ENCODE peak calls at places on chromosomes 16 and 17, in five cellular contexts. F is naive thymus-derived CD4-positive, alpha-beta T cell; S is DND-41; M is aorta; D is effector memory CD4-positive, alpha-beta T cell. E is an unnamed sample.

GRCh38 chr16:27230562-27230991 is 27.3 kb downstream of the KDM8 start:
- DNase-seq in M (peak; percentile 64), S (peak; percentile 28), F (peak; percentile 74), D (peak; percentile 54), E (peak; percentile 82)

GRCh38 chr17:46795379-46795952 is 23.0 kb downstream of the WNT3 start:
- DNase-seq in F (no peak), S (no peak), M (no peak), D (no peak), E (no peak)

GRCh38 chr17:18261146-18261515 is 669 bp downstream of the MIEF2 start:
- DNase-seq in S (no peak), D (peak; percentile 8), F (no peak), M (peak; percentile 90), E (no peak)

GRCh38 chr16:51150894-51151320 is at the start of gene SALL1:
- DNase-seq in M (no peak), S (no peak), F (no peak), D (no peak), E (no peak)

GRCh38 chr17:47807421-47807820 is 14.2 kb downstream of the OSBPL7 start:
- DNase-seq in F (no peak), M (no peak), D (no peak), S (no peak), E (no peak)

GRCh38 chr16:15536813-15537212 is 102.4 kb downstream of the BMERB1 start:
- DNase-seq in D (no peak), S (no peak), F (no peak), M (no peak), E (no peak)

GRCh38 chr17:48215583-48216139 is 108.1 kb downstream of the SNX11 start:
- DNase-seq in S (no peak), M (no peak), D (no peak), F (no peak), E (no peak)

GRCh38 chr16:46688101-46688656 is 799 bp downstream of the VPS35 start:
- DNase-seq in M (no peak), F (no peak), S (no peak), D (no peak), E (no peak)

GRCh38 chr16:87133966-87134945 is 182.9 kb downstream of the C16orf95 start:
- DNase-seq in S (no peak), D (no peak), F (no peak), M (peak; percentile 57), E (no peak)

GRCh38 chr17:69048634-69049033 is 12.1 kb downstream of the ABCA9 start:
- DNase-seq in D (no peak), F (no peak), S (no peak), M (no peak), E (no peak)

GRCh38 chr17:2854662-2855061 is 58.4 kb downstream of the RAP1GAP2 start:
- DNase-seq in F (no peak), S (no peak), M (no peak), D (no peak), E (no peak)

GRCh38 chr17:52790359-52790955 is 631.9 kb upstream of the CA10 start:
- DNase-seq in D (no peak), F (no peak), S (no peak), M (no peak), E (no peak)

GRCh38 chr17:83055911-83056582 is 23.4 kb upstream of the METRNL start:
- DNase-seq in M (peak; percentile 83), D (no peak), S (no peak), F (peak; percentile 1), E (no peak)

GRCh38 chr17:36470499-36470898 is 16.0 kb upstream of the ZNHIT3 start:
- DNase-seq in D (no peak), S (no peak), M (no peak), F (no peak), E (no peak)

GRCh38 chr17:38451030-38451839 is 23.0 kb downstream of the ARHGAP23 start:
- DNase-seq in F (no peak), M (peak; percentile 85), D (no peak), S (peak; percentile 13), E (no peak)

GRCh38 chr17:55212880-55213279 is 51.9 kb upstream of the HLF start:
- DNase-seq in S (no peak), M (no peak), F (no peak), D (no peak), E (no peak)

GRCh38 chr17:55295411-55296170 is 30.8 kb downstream of the HLF start:
- DNase-seq in M (no peak), S (peak; percentile 65), F (peak; percentile 9), D (peak; percentile 29), E (peak; percentile 64)

GRCh38 chr17:32303861-32304288 is 38.1 kb downstream of the C17orf75 start:
- DNase-seq in M (no peak), S (no peak), D (no peak), F (no peak), E (no peak)

GRCh38 chr17:70184770-70185169 is 15.4 kb downstream of the KCNJ2 start:
- DNase-seq in S (no peak), F (no peak), M (no peak), D (no peak), E (no peak)

GRCh38 chr17:37322106-37322505 is 53.7 kb upstream of the C17orf78 start:
- DNase-seq in F (no peak), S (no peak), D (no peak), M (no peak), E (no peak)

GRCh38 chr16:49881890-49882289 is 26.0 kb upstream of the ZNF423 start:
- DNase-seq in F (no peak), S (no peak), D (no peak), M (no peak), E (no peak)

GRCh38 chr16:49875812-49876715 is 20.2 kb upstream of the ZNF423 start:
- DNase-seq in F (no peak), D (no peak), S (no peak), M (no peak), E (no peak)

GRCh38 chr16:49874613-49875237 is 18.8 kb upstream of the ZNF423 start:
- DNase-seq in D (no peak), F (no peak), M (no peak), S (no peak), E (no peak)

DNA sequence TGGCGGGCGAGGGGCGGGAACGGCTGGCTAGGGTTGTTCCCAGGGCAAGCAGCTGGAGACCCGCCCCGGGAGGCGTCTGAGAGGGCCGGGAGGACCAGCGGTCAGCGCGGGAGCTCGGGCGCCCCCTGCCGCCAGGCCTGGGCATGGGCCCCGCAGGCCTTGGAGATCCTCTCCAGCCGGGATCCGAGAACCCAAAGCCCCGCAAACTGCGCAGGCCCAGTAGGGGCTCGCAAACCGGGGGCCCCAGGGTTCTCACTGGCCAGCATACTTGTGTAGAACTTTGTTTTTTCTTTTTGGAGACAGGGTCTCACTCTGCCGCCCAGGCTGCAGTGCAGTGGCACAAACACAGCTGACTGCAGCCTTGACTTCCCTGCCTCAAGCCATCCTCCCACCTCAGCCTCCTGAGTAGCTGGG is 20.8 kb upstream of the ZNF423 start:
- DNase-seq in S (no peak), M (peak; percentile 92), F (no peak), D (no peak), E (no peak)
- H3K4me3 ChIP-seq in S (no peak overlapping the region), M (no peak overlapping the region), F (no peak overlapping the region), D (no peak overlapping the region), E (no peak overlapping the region)

DNA sequence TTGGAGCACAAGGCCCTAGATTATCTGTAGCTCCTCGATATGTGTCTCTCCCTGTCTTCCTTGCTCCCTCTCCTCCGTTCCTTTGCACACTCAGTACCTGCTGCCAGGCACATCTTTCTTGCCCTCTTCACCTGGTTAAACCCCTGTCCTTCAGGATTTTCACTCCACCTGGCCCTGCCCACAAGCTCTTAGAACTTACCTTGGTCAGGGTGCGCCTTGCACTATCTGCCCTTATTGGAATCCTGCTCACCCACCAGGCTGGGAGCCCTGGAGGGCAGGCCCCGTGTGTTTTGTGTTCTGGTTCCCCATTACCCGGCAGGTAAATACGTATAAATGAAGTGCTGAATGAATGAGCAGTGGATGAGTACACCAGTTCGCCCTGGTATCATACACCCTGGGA is 54.6 kb downstream of the MARCHF10 start:
- DNase-seq in D (no peak), S (no peak), M (no peak), F (no peak), E (no peak)
- H3K4me1 ChIP-seq in D (no peaks in the 10 kb centered on the region), S (no peaks in the 10 kb centered on the region), M (no peaks in the 10 kb centered on the region), F (no peaks in the 10 kb centered on the region), E (no peaks in the 10 kb centered on the region)

GRCh38 chr16:17470871-17471744 is at the start of gene XYLT1:
- DNase-seq in D (peak; percentile 53), S (peak; percentile 71), F (peak; percentile 59), M (peak; percentile 90), E (peak; percentile 62)

GRCh38 chr16:17470002-17470870 is 524 bp downstream of the XYLT1 start:
- DNase-seq in S (peak; percentile 19), D (no peak), M (peak; percentile 81), F (peak; percentile 36), E (peak; percentile 45)

GRCh38 chr16:17469011-17469741 is 1.6 kb downstream of the XYLT1 start:
- DNase-seq in D (no peak), M (no peak), F (no peak), S (no peak), E (no peak)

GRCh38 chr16:17468611-17469010 is 2.1 kb downstream of the XYLT1 start:
- DNase-seq in S (no peak), M (no peak), F (no peak), D (no peak), E (no peak)

GRCh38 chr16:17469742-17470001 is 1.1 kb downstream of the XYLT1 start:
- DNase-seq in D (no peak), S (no peak), F (no peak), M (no peak), E (no peak)
- H3K4me3 ChIP-seq in D (peak overlapping the region; percentile 82), S (peak overlapping the region; percentile 61), F (peak overlapping the region; percentile 58), M (peak overlapping the region; percentile 94), E (peak overlapping the region; percentile 68)

DNA sequence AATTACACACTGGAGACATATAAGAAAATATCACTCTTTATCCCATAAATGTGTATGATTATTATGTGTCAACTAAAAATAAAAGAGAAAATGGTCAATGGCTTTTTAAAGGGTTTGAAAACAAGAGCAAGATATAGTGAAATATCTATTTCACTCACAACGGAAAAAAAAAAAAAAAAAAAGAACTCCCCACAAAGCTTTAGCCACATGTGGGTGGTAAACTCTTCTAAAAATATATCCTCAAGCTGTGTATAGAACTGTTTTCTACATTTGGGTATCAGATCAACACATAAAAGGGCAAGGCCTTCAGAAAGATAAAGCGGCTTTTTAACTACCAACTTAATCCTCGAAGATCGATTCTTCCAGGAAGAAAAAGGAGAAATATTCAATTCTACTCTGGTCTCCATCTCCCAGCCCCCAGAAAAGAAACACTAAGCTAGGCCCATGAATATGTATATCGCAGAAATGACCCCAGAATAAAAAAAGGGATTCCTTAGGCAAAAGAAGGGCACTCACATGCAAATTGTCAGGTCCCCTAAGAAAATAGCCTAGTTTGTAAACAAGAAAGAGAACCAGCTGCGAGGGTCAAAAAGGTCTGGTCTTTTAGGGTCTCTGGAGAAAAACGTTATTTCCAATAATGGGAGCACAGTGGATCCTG is 4.4 kb downstream of the LITAF start:
- DNase-seq in D (no peak), F (no peak), M (no peak), S (no peak), E (no peak)
- H3K4me1 ChIP-seq in D (peaks cover 44% of the 10 kb centered on the region), F (peaks cover 43% of the 10 kb centered on the region), M (no peaks in the 10 kb centered on the region), S (peaks cover 25% of the 10 kb centered on the region), E (peaks cover 81% of the 10 kb centered on the region)

GRCh38 chr17:59151007-59151406 is 4.0 kb downstream of the SKA2 start:
- DNase-seq in F (no peak), D (no peak), S (no peak), M (no peak), E (no peak)
- H3K4me3 ChIP-seq in F (no peak overlapping the region), D (no peak overlapping the region), S (peak overlapping the region; percentile 33), M (no peak overlapping the region), E (no peak overlapping the region)